ENCODE peak calls at places on chromosomes 12 and 14, in four cellular contexts. F is gastrocnemius medialis, Q is mammary epithelial cell, J is tibial artery. B is an unnamed sample.

GRCh38 chr14:59869381-59870255 is 958 bp downstream of the RTN1 start:
- DNase-seq in F (no peak), Q (no peak), J (no peak), B (no peak)

GRCh38 chr14:92475451-92476187 is 38.0 kb upstream of the RIN3 start:
- DNase-seq in F (peak), Q (no peak), J (peak), B (no peak)

GRCh38 chr12:121523741-121524140 is 57.1 kb downstream of the KDM2B start:
- DNase-seq in F (no peak), Q (no peak), J (no peak), B (no peak)

GRCh38 chr14:22848391-22849164 is 12.2 kb downstream of the MMP14 start:
- DNase-seq in F (peak), Q (peak), J (peak), B (no peak)

GRCh38 chr14:99024926-99025325 is 247.1 kb downstream of the BCL11B start:
- DNase-seq in F (no peak), Q (no peak), J (no peak), B (no peak)

GRCh38 chr14:72104011-72104613 is 171.9 kb downstream of the RGS6 start:
- DNase-seq in F (no peak), Q (no peak), J (no peak), B (peak)

GRCh38 chr12:50734409-50735263 is 29.3 kb upstream of the ATF1 start:
- DNase-seq in F (no peak), Q (no peak), J (no peak), B (no peak)

GRCh38 chr12:121792607-121793500 is 634 bp downstream of the RHOF start:
- DNase-seq in F (no peak), Q (no peak), J (no peak), B (no peak)

GRCh38 chr12:2970744-2971143 is 11.5 kb downstream of the TEAD4 start:
- DNase-seq in F (no peak), Q (no peak), J (no peak), B (no peak)

GRCh38 chr12:14995583-14996425 is 23.0 kb downstream of the PDE6H start:
- DNase-seq in F (no peak), Q (peak), J (no peak), B (no peak)

GRCh38 chr12:23600936-23601335 is 348.5 kb downstream of the SOX5 start:
- DNase-seq in F (no peak), Q (no peak), J (no peak), B (no peak)

GRCh38 chr12:48350249-48351021 is at the start of gene ZNF641:
- DNase-seq in F (peak), Q (peak), J (peak), B (peak)

GRCh38 chr12:101700299-101700820 is 2.9 kb downstream of the CHPT1 start:
- DNase-seq in F (no peak), Q (no peak), J (no peak), B (no peak)

GRCh38 chr12:101697930-101698781 is 716 bp downstream of the CHPT1 start:
- DNase-seq in F (peak), Q (peak), J (peak), B (peak)

GRCh38 chr12:101697197-101697929 is at the start of gene CHPT1:
- DNase-seq in F (peak), Q (peak), J (peak), B (peak)

GRCh38 chr12:101696477-101697196 is 803 bp upstream of the CHPT1 start:
- DNase-seq in F (peak), Q (no peak), J (peak), B (peak)

DNA sequence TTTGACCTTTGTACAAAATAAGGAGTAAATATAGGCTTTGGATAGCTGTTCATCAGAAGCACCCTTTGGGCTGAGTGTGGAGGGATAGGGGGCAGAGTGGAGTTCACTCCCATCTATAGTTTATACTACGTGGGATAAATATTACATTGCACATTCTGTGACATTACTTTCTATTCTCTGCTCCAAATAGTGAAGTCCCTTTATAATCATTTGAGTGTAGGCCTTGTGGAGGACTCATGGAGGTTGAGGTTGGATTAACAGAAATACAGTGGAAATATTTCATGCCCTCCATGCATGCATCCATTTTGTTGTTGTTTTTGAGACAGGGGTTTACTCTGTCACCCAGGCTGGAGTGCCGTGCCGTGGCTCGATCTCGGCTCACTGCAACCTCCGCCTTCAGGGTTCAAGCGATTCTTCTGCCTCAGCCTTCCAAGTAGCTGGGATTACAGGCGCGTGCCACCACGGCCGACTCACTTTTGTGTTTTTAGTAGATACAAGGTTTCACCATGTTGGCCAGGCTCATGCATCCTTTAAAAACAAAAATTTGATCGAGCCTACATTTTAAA is 1.4 kb downstream of the CHPT1 start:
- DNase-seq in F (no peak), Q (no peak), J (no peak), B (no peak)
- TF ChIP-seq CTCF in F (peak), Q (peak), J (no peak), B (no peak)

GRCh38 chr12:76878045-76878898 is 547 bp downstream of the CSRP2 start:
- DNase-seq in F (no peak), Q (peak), J (no peak), B (peak)

GRCh38 chr12:76878899-76879709 is at the start of gene CSRP2:
- DNase-seq in F (peak), Q (peak), J (peak), B (peak)

GRCh38 chr12:76874491-76875190 is 4.2 kb downstream of the CSRP2 start:
- DNase-seq in F (no peak), Q (no peak), J (no peak), B (no peak)

GRCh38 chr12:76874027-76874426 is 4.8 kb downstream of the CSRP2 start:
- DNase-seq in F (no peak), Q (no peak), J (no peak), B (no peak)

DNA sequence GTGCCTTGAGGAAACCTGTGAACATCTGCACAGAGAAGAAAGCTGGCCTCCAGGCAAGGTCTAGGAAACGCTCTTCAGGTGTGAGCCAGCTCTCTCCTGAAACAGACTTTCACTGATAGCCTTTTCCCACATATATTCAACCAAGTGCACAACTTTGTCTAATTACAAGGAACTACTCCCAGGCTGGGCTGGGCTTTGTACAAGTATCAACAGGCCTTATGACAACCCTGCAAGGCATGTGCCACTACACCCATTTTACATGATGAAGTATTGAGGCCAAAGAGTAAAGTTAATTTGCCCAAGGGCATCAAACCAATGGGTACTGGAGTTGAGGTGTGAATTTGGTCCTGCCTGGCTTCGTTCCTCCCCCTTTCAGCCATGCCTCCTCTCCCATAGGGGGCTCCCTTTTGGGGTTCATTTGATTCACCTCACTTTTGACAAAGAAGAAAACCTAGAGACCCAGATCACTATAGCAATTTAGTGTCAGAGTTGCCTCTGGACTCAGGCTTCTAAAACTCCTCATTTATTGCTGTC is 2.1 kb downstream of the CSRP2 start:
- DNase-seq in F (no peak), Q (peak), J (no peak), B (no peak)
- TF ChIP-seq CTCF in F (no peak), Q (no peak), J (no peak), B (no peak)

GRCh38 chr12:108849653-108850052 is 7.7 kb downstream of the SSH1 start:
- DNase-seq in F (no peak), Q (no peak), J (no peak), B (no peak)

GRCh38 chr12:108852674-108853073 is 4.7 kb downstream of the SSH1 start:
- DNase-seq in F (no peak), Q (no peak), J (no peak), B (no peak)

GRCh38 chr12:108853426-108853825 is 4.0 kb downstream of the SSH1 start:
- DNase-seq in F (no peak), Q (no peak), J (no peak), B (no peak)

GRCh38 chr12:108854055-108854452 is 3.3 kb downstream of the SSH1 start:
- DNase-seq in F (peak), Q (peak), J (peak), B (peak)

GRCh38 chr12:108850854-108851573 is 6.4 kb downstream of the SSH1 start:
- DNase-seq in F (no peak), Q (no peak), J (peak), B (peak)
- TF ChIP-seq CTCF in F (no peak), Q (no peak), J (no peak), B (no peak)

DNA sequence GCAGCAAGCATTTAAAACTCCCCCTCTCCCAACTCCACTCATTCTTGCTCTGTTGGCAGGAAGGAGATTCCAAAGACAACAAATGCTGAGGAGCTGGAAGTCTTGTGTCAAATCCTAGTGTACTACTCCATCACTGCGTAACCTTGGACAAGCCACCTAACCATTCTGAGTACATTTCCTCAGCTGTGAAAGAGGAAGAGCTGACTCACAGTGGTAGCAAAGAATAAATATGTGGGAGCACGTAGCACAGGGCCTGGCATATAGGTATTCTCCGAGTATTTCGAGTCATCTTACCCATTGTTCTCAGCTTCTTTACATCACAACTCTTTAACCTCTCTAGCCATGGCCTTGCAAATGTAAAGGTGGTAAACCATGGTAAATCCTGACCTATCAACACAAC is 28.7 kb downstream of the EGLN3 start:
- DNase-seq in F (no peak), Q (peak), J (no peak), B (no peak)
- TF ChIP-seq CTCF in F (no peak), Q (no peak), J (no peak), B (no peak)